ENCODE peak calls at places on chromosomes 5 and 9, in eight cellular contexts. L is activated gamma-delta T cell treated with Interleukin-2 at 50 U/mL for 16 hours; Y is GM04504; X is foreskin fibroblast; K is neuronal stem cell; F is pons; M is effector memory CD8-positive, alpha-beta T cell; A is NCI-H1694 treated with DMSO at 0.1 percent for 48 hours. B is an unnamed sample.

GRCh38 chr5:28862860-28863196 is 1824.4 kb upstream of the CDH9 start:
- DNase-seq in L (no peak), Y (no peak), X (no peak), K (no peak), F (no peak), M (no peak), A (no peak), B (no peak)

GRCh38 chr5:19001527-19001926 is 986.5 kb downstream of the CDH18 start:
- DNase-seq in L (no peak), Y (no peak), X (no peak), K (no peak), F (no peak), M (no peak), A (no peak), B (no peak)

GRCh38 chr9:91720746-91721705 is 229.0 kb downstream of the ROR2 start:
- DNase-seq in L (no peak), Y (no peak), X (no peak), K (no peak), F (no peak), M (no peak), A (no peak), B (no peak)

GRCh38 chr9:128374221-128374675 is 3.1 kb downstream of the URM1 start:
- DNase-seq in L (no peak), Y (no peak), X (no peak), K (no peak), F (peak; percentile 98), M (no peak), A (no peak), B (no peak)

GRCh38 chr9:79686381-79687130 is 114.8 kb downstream of the TLE4 start:
- DNase-seq in L (no peak), Y (peak; percentile 68), X (peak; percentile 80), K (no peak), F (no peak), M (no peak), A (no peak), B (peak; percentile 90)

GRCh38 chr9:70574222-70574837 is 159.9 kb upstream of the KLF9 start:
- DNase-seq in L (no peak), Y (no peak), X (peak; percentile 67), K (no peak), F (no peak), M (no peak), A (no peak), B (peak; percentile 76)

GRCh38 chr5:40754381-40755092 is 1.2 kb downstream of the TTC33 start:
- DNase-seq in L (no peak), Y (no peak), X (no peak), K (no peak), F (no peak), M (no peak), A (no peak), B (no peak)

GRCh38 chr5:128254789-128255188 is 171.2 kb downstream of the SLC12A2 start:
- DNase-seq in L (no peak), Y (no peak), X (no peak), K (no peak), F (no peak), M (no peak), A (no peak), B (no peak)

GRCh38 chr5:147098233-147098790 is 136.5 kb upstream of the STK32A start:
- DNase-seq in L (no peak), Y (peak; percentile 11), X (no peak), K (peak; percentile 47), F (peak; percentile 75), M (no peak), A (peak; percentile 62), B (no peak)

GRCh38 chr5:38755171-38755570 is 90.6 kb upstream of the OSMR start:
- DNase-seq in L (no peak), Y (peak; percentile 8), X (peak; percentile 79), K (no peak), F (no peak), M (no peak), A (no peak), B (peak; percentile 12)

GRCh38 chr9:129834489-129835127 is 467 bp downstream of the C9orf78 start:
- DNase-seq in L (peak; percentile 41), Y (no peak), X (no peak), K (no peak), F (no peak), M (peak; percentile 29), A (no peak), B (no peak)

GRCh38 chr5:171397599-171397998 is 9.9 kb downstream of the NPM1 start:
- DNase-seq in L (no peak), Y (no peak), X (no peak), K (no peak), F (no peak), M (no peak), A (no peak), B (no peak)

GRCh38 chr9:17930091-17930490 is 351.2 kb downstream of the SH3GL2 start:
- DNase-seq in L (no peak), Y (no peak), X (no peak), K (no peak), F (no peak), M (no peak), A (no peak), B (no peak)

GRCh38 chr9:125085703-125086477 is 57.4 kb downstream of the SCAI start:
- DNase-seq in L (no peak), Y (no peak), X (no peak), K (no peak), F (no peak), M (no peak), A (no peak), B (no peak)

GRCh38 chr9:93100265-93100636 is 4.2 kb downstream of the CARD19 start:
- DNase-seq in L (no peak), Y (no peak), X (no peak), K (no peak), F (no peak), M (no peak), A (no peak), B (no peak)

GRCh38 chr5:180344393-180344999 is 8.6 kb downstream of the GFPT2 start:
- DNase-seq in L (no peak), Y (no peak), X (no peak), K (no peak), F (no peak), M (no peak), A (no peak), B (no peak)

GRCh38 chr5:170917113-170917512 is 55.3 kb downstream of the RANBP17 start:
- DNase-seq in L (no peak), Y (no peak), X (no peak), K (no peak), F (no peak), M (no peak), A (peak; percentile 0), B (no peak)

GRCh38 chr5:133214153-133214820 is 162.5 kb downstream of the HSPA4 start:
- DNase-seq in L (no peak), Y (no peak), X (no peak), K (no peak), F (no peak), M (no peak), A (no peak), B (no peak)

GRCh38 chr9:100473271-100474081 is 527 bp downstream of the TMEFF1 start:
- DNase-seq in L (peak; percentile 4), Y (no peak), X (peak; percentile 12), K (peak; percentile 46), F (no peak), M (peak; percentile 2), A (no peak), B (no peak)

GRCh38 chr5:142819292-142819691 is 49.1 kb downstream of the ARHGAP26 start:
- DNase-seq in L (no peak), Y (no peak), X (no peak), K (no peak), F (no peak), M (no peak), A (no peak), B (no peak)

GRCh38 chr9:121376214-121376830 is 6.3 kb upstream of the STOM start:
- DNase-seq in L (no peak), Y (no peak), X (no peak), K (no peak), F (no peak), M (no peak), A (peak; percentile 10), B (no peak)

GRCh38 chr9:38643456-38644173 is 23.2 kb upstream of the ANKRD18A start:
- DNase-seq in L (no peak), Y (no peak), X (no peak), K (no peak), F (peak; percentile 76), M (no peak), A (no peak), B (no peak)

GRCh38 chr9:84207443-84208032 is 133.0 kb downstream of the SLC28A3 start:
- DNase-seq in L (no peak), Y (peak; percentile 24), X (peak; percentile 10), K (no peak), F (no peak), M (no peak), A (peak; percentile 97), B (no peak)

GRCh38 chr5:112958774-112959088 is 17.9 kb upstream of the DCP2 start:
- DNase-seq in L (no peak), Y (no peak), X (no peak), K (no peak), F (no peak), M (no peak), A (peak; percentile 41), B (no peak)